ENCODE peak calls at places on chromosomes 16 and 17, in eight cellular contexts. D is fibroblast of lung; F is activated gamma-delta T cell treated with Interleukin-2 at 50 U/mL for 16 hours; T is activated T-helper 1 cell treated with anti-CD3 and anti-CD28 coated beads, Interleukin-2, amount 50 U/mL, for 16 hours; G is stimulated activated effector memory CD8-positive, alpha-beta T cell treated with anti-CD3 and anti-CD28 coated beads, Interleukin-12 subunit alpha, Interleukin-12 subunit beta, amount 100 ng/mL, for 72 hours; S is RWPE1; R is activated CD8-positive, alpha-beta T cell treated with anti-CD3 and anti-CD28 coated beads, Interleukin-2, amount 10 ng/mL, durations not matched to agents 7 days and 5 days; P is fibroblast of villous mesenchyme. Z is an unnamed sample.

GRCh38 chr16:65409505-65409904 is 287.6 kb upstream of the CDH11 start:
- DNase-seq in R (no peak), G (no peak), D (no peak), P (no peak), F (no peak), T (no peak), S (peak; percentile 11), Z (no peak)

GRCh38 chr17:67386965-67387551 is 10.0 kb downstream of the PITPNC1 start:
- DNase-seq in D (peak; percentile 63), R (peak; percentile 72), S (no peak), F (peak; percentile 59), P (peak; percentile 35), T (peak; percentile 46), G (peak; percentile 88), Z (peak; percentile 84)

GRCh38 chr17:28029033-28029432 is 13.4 kb upstream of the NLK start:
- DNase-seq in S (no peak), F (no peak), T (no peak), P (no peak), R (no peak), G (no peak), D (no peak), Z (no peak)

GRCh38 chr17:81239714-81240555 is 817 bp downstream of the NDUFAF8 start:
- DNase-seq in P (no peak), F (peak; percentile 17), R (peak; percentile 54), T (peak; percentile 21), G (peak; percentile 72), S (no peak), D (no peak), Z (peak; percentile 61)

GRCh38 chr17:74240637-74241036 is 27.3 kb downstream of the TTYH2 start:
- DNase-seq in S (no peak), D (peak; percentile 15), F (no peak), T (no peak), P (no peak), G (no peak), R (no peak), Z (no peak)

GRCh38 chr16:57801098-57801855 is 1.0 kb downstream of the KIFC3 start:
- DNase-seq in T (no peak), P (peak; percentile 73), R (no peak), S (peak; percentile 69), G (no peak), F (no peak), D (peak; percentile 61), Z (no peak)

GRCh38 chr17:10624966-10625365 is 32.1 kb downstream of the MYH3 start:
- DNase-seq in R (no peak), P (no peak), S (no peak), G (no peak), T (no peak), D (no peak), F (no peak), Z (no peak)

GRCh38 chr17:40091691-40092397 is 8.5 kb downstream of the NR1D1 start:
- DNase-seq in S (no peak), P (no peak), T (no peak), G (no peak), R (no peak), D (no peak), F (no peak), Z (peak; percentile 13)

GRCh38 chr17:61410555-61411089 is 11.0 kb downstream of the TBX2 start:
- DNase-seq in D (peak; percentile 94), P (peak; percentile 88), S (no peak), T (peak; percentile 56), R (peak; percentile 77), F (peak; percentile 68), G (peak; percentile 89), Z (peak; percentile 78)

GRCh38 chr17:59126809-59127417 is 20.2 kb upstream of the TRIM37 start:
- DNase-seq in P (no peak), F (no peak), S (no peak), R (no peak), T (no peak), G (no peak), D (no peak), Z (no peak)

GRCh38 chr16:74480150-74481029 is 59.1 kb upstream of the CLEC18B start:
- DNase-seq in T (no peak), F (no peak), G (no peak), R (no peak), S (peak; percentile 90), D (peak; percentile 34), P (peak; percentile 63), Z (no peak)

GRCh38 chr17:40295471-40296457 is 8.1 kb downstream of the CDC6 start:
- DNase-seq in F (no peak), D (no peak), T (no peak), G (no peak), S (no peak), R (no peak), P (no peak), Z (no peak)

GRCh38 chr17:55758171-55758570 is 7.3 kb downstream of the PCTP start:
- DNase-seq in G (no peak), D (no peak), F (no peak), R (no peak), S (no peak), P (no peak), T (no peak), Z (no peak)

GRCh38 chr17:13702266-13702665 is 100.5 kb upstream of the HS3ST3A1 start:
- DNase-seq in G (no peak), P (peak; percentile 68), T (no peak), R (no peak), F (no peak), S (no peak), D (peak; percentile 52), Z (no peak)

GRCh38 chr16:87241135-87241771 is 75.9 kb downstream of the C16orf95 start:
- DNase-seq in G (no peak), F (no peak), R (no peak), S (no peak), D (no peak), P (no peak), T (no peak), Z (no peak)

GRCh38 chr16:66874079-66874775 is 6.1 kb upstream of the PDP2 start:
- DNase-seq in G (peak; percentile 66), S (no peak), F (no peak), T (no peak), D (peak; percentile 64), P (peak; percentile 69), R (peak; percentile 42), Z (peak; percentile 12)

GRCh38 chr17:57109393-57110151 is 24.5 kb downstream of the AKAP1 start:
- DNase-seq in R (no peak), P (no peak), T (no peak), S (no peak), D (no peak), F (no peak), G (no peak), Z (no peak)

GRCh38 chr17:56786989-56787482 is 46.7 kb downstream of the C17orf67 start:
- DNase-seq in D (peak; percentile 93), P (peak; percentile 97), T (peak; percentile 37), R (peak; percentile 65), F (peak; percentile 22), S (peak; percentile 86), G (peak; percentile 70), Z (peak; percentile 55)

GRCh38 chr17:29930399-29931010 is 477 bp upstream of the SSH2 start:
- DNase-seq in S (no peak), G (no peak), T (no peak), R (peak; percentile 23), P (peak; percentile 71), D (peak; percentile 60), F (no peak), Z (no peak)

GRCh38 chr16:81261049-81261648 is 22.7 kb downstream of the BCO1 start:
- DNase-seq in F (peak; percentile 5), S (no peak), D (no peak), G (peak; percentile 55), R (peak; percentile 43), T (no peak), P (peak; percentile 21), Z (peak; percentile 31)

GRCh38 chr16:72120026-72120425 is 26.4 kb downstream of the DHX38 start:
- DNase-seq in T (no peak), P (no peak), S (no peak), D (no peak), G (no peak), R (no peak), F (no peak), Z (no peak)

GRCh38 chr17:78557598-78558039 is 19.6 kb downstream of the DNAH17 start:
- DNase-seq in P (peak; percentile 74), G (no peak), S (peak; percentile 77), R (no peak), T (no peak), F (no peak), D (peak; percentile 36), Z (no peak)

GRCh38 chr17:17742133-17742621 is 60.9 kb downstream of the RAI1 start:
- DNase-seq in D (peak; percentile 50), F (no peak), S (no peak), T (no peak), G (no peak), R (no peak), P (no peak), Z (no peak)

GRCh38 chr16:89384282-89384681 is 106.1 kb downstream of the ANKRD11 start:
- DNase-seq in D (no peak), P (no peak), T (no peak), S (no peak), R (no peak), F (no peak), G (no peak), Z (no peak)